ENCODE peak calls at places on chromosomes 2 and 18, in eight cellular contexts. Z is osteocyte; O is kidney tubule cell; V is substantia nigra; L is nephron progenitor cell; N is cerebellar nuclear complex; J is A549; H is activated CD4-positive, alpha-beta T cell treated with anti-CD3 and anti-CD28 coated beads for 24 hours. G is an unnamed sample.

GRCh38 chr18:58257461-58257860 is 213.4 kb downstream of the NEDD4L start:
- DNase-seq in Z (no peak), O (peak), V (no peak), L (peak), N (no peak), J (no peak), H (no peak), G (no peak)

GRCh38 chr2:109174214-109174613 is 45.2 kb downstream of the SH3RF3 start:
- DNase-seq in Z (no peak), O (no peak), V (no peak), L (no peak), N (no peak), J (no peak), H (no peak), G (no peak)

GRCh38 chr2:10204326-10205200 is 82.0 kb downstream of the RRM2 start:
- DNase-seq in Z (no peak), O (no peak), V (no peak), L (no peak), N (no peak), J (no peak), H (no peak), G (no peak)

GRCh38 chr18:58476022-58476421 is 152.9 kb downstream of the ALPK2 start:
- DNase-seq in Z (no peak), O (no peak), V (no peak), L (no peak), N (no peak), J (no peak), H (no peak), G (no peak)

GRCh38 chr2:71779306-71779855 is 326.0 kb downstream of the DYSF start:
- DNase-seq in Z (peak), O (no peak), V (no peak), L (no peak), N (no peak), J (no peak), H (no peak), G (no peak)

GRCh38 chr18:32930695-32931301 is 158.0 kb upstream of the KLHL14 start:
- DNase-seq in Z (no peak), O (peak), V (no peak), L (no peak), N (no peak), J (peak), H (no peak), G (no peak)

GRCh38 chr2:10536569-10537133 is 88.5 kb upstream of the ODC1 start:
- DNase-seq in Z (no peak), O (no peak), V (no peak), L (no peak), N (no peak), J (no peak), H (no peak), G (no peak)

GRCh38 chr2:230827774-230828271 is 36.9 kb upstream of the ITM2C start:
- DNase-seq in Z (no peak), O (no peak), V (no peak), L (no peak), N (no peak), J (no peak), H (no peak), G (no peak)

GRCh38 chr2:63334910-63335309 is 253.4 kb downstream of the WDPCP start:
- DNase-seq in Z (no peak), O (no peak), V (no peak), L (no peak), N (no peak), J (no peak), H (no peak), G (no peak)

GRCh38 chr2:222038086-222038802 is 260.6 kb downstream of the PAX3 start:
- DNase-seq in Z (no peak), O (peak), V (no peak), L (no peak), N (no peak), J (no peak), H (no peak), G (peak)